ENCODE peak calls at places on chromosomes 4 and X, in five cellular contexts. W is stomach, D is sigmoid colon, Z is spleen, I is Peyer's patch. R is an unnamed sample.

GRCh38 chr4:71553605-71554004 is 214.8 kb downstream of the SLC4A4 start:
- DNase-seq in W (no peak), I (no peak), D (no peak), Z (no peak), R (no peak)

GRCh38 chr4:30538794-30539193 is 181.4 kb upstream of the PCDH7 start:
- DNase-seq in D (no peak), Z (no peak), I (no peak), W (no peak), R (no peak)

GRCh38 chrX:27057883-27058282 is 405.3 kb downstream of the PPP4R3C start:
- DNase-seq in D (no peak), I (no peak), W (no peak), Z (no peak), R (no peak)

GRCh38 chrX:154372612-154373022 is 1.8 kb downstream of the FLNA start:
- DNase-seq in I (no peak), Z (no peak), D (no peak), W (no peak), R (no peak)

GRCh38 chr4:171042989-171043524 is 770.1 kb upstream of the GALNTL6 start:
- DNase-seq in Z (peak; percentile 63), W (no peak), I (no peak), D (peak; percentile 59), R (no peak)

GRCh38 chrX:44025611-44026010 is 52.4 kb upstream of the NDP start:
- DNase-seq in D (no peak), W (no peak), Z (no peak), I (no peak), R (no peak)

GRCh38 chrX:112968351-112969133 is 127.9 kb upstream of the AMOT start:
- DNase-seq in D (no peak), I (no peak), W (no peak), Z (no peak), R (no peak)

GRCh38 chr4:163681208-163681821 is 186.8 kb downstream of the TMA16 start:
- DNase-seq in D (no peak), W (no peak), I (peak; percentile 24), Z (no peak), R (no peak)

GRCh38 chr4:88033309-88033708 is 25.9 kb downstream of the PKD2 start:
- DNase-seq in I (no peak), D (no peak), Z (no peak), W (peak; percentile 31), R (peak; percentile 68)

GRCh38 chr4:184513802-184514120 is 39.4 kb upstream of the IRF2 start:
- DNase-seq in W (no peak), I (no peak), Z (no peak), D (no peak), R (no peak)

GRCh38 chr4:151865327-151865726 is 104.5 kb upstream of the GATB start:
- DNase-seq in I (peak; percentile 17), Z (peak; percentile 82), D (peak; percentile 80), W (peak; percentile 39), R (peak; percentile 28)

GRCh38 chr4:141016117-141016798 is 117.0 kb downstream of the RNF150 start:
- DNase-seq in Z (no peak), W (no peak), D (no peak), I (no peak), R (no peak)

DNA sequence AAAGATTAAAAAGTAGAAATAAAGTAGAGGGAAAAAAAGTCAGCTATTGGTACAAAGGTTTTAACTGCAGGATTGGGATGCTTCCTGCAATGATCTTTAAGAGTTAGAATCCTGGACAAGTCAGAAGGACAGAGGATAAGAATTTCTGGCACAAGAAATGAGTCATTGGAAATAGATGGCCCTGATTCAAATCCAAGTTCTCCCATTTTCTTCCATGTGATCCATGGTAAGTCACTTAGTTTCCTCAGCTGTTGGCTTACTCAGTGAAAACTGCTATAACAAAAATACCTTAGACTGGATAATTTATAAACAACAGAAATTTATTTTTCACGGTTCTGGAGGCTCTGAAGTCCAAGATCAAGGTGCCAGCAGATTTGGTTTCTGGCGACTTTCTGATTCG is 13.3 kb upstream of the TBC1D19 start:
- DNase-seq in W (no peak), D (no peak), Z (no peak), I (no peak), R (no peak)
- H3K4me1 ChIP-seq in W (no peaks in the 10 kb centered on the region), D (no peaks in the 10 kb centered on the region), Z (no peaks in the 10 kb centered on the region), I (no peaks in the 10 kb centered on the region), R (no peaks in the 10 kb centered on the region)

DNA sequence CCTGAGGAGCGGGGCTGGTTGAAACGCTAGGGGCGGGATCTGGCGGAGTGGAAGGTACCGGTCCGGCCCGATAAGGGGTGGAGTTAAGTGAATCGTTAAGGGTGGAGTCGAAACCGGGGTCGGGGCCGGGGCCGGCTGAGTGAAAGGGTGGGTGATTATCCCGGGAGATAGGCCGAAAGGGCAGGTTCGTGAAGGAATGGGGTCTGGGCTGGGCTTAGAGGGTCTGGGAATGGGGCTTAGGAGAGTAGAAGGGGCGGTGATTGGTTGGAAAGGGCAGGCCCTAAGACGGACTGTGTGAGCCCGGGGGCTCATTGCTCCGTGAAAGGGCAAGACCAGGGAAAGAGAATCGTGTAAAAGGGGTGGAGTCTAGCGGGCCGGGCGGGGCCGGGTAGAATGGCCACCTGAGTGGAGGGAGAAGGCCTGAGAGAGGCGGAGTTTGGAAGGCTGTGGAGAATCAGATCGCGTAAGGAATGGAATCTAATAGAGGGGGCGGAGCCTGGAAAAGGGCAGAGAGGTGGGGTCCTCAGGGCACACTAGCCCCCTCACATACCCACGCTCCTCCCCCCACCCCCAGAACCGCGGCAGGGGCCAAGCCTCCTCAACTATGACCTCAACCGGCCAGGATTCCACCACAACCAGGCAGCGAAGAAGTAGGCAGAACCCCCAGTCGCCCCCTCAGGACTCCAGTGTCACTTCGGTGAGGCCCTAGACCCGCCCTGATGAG is 384 bp downstream of the HDAC6 start:
- DNase-seq in D (peak; percentile 94), I (peak; percentile 80), Z (peak; percentile 92), W (peak; percentile 86), R (peak; percentile 85)
- TF ChIP-seq POLR2A in D (peak; percentile 52), I (peak; percentile 73), Z (peak; percentile 62), W (peak; percentile 82), R (peak; percentile 42)

GRCh38 chrX:150450519-150451177 is 87.5 kb downstream of the MAMLD1 start:
- DNase-seq in I (no peak), W (no peak), Z (no peak), D (no peak), R (no peak)
- H3K4me1 ChIP-seq in I (no peaks in the 10 kb centered on the region), W (peaks cover 6% of the 10 kb centered on the region), Z (no peaks in the 10 kb centered on the region), D (no peaks in the 10 kb centered on the region), R (no peaks in the 10 kb centered on the region)

DNA sequence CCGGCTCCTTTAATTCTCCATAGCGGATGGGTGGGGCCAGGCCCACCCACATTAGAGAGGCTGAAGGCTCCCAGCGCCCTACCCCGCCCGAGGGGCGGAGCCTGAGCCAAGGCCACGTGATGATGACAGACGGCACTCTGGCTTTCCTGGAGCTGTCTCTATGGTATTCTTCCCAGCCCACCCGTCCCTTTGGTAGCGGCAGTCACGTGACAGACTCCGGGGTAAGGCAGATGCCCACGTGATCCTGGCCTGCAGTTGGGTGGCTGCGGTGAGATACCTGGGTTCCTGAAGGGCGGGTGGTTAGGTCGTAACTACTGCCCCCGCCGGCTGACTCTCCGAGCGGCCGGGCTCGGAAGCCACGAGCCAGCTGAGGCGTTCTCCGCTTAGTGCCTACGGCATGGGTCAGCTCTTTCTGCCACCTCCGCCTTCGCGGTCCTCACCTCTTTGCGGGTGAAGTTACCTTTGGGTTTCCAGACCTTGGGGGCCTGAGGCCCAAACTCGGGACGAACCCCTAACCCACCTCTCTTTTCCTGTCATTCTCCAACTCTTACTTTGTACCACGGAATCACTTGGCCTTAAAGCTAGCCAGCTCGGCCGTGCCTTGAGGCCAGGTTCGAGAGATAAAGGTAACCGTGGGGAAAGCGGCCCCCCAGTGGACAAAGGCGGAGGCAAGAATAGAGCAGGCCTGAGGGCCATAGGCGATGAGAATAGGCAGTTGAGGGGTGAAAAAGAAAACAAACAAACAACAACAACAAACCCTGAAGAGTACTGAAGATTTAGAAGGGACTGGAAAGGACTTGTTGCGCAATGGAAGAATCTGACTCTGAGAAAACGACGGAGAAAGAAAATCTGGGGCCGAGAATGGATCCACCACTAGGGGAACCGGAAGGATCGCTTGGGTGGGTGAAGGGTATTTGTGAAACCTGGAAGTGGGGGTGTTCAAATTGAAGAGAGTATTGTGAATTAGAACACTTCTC is at the start of gene RRAGB:
- DNase-seq in I (peak; percentile 95), W (peak; percentile 92), D (peak; percentile 97), Z (peak; percentile 97), R (peak; percentile 94)
- TF ChIP-seq POLR2A in I (peak; percentile 52), W (no peak), D (no peak), Z (no peak), R (peak; percentile 73)

GRCh38 chr4:2866891-2867290 is 23.2 kb downstream of the ADD1 start:
- DNase-seq in W (no peak), Z (no peak), D (no peak), I (no peak), R (no peak)
- H3K4me1 ChIP-seq in W (peaks cover 100% of the 10 kb centered on the region), Z (peaks cover 97% of the 10 kb centered on the region), D (peaks cover 80% of the 10 kb centered on the region), I (peaks cover 23% of the 10 kb centered on the region), R (peaks cover 85% of the 10 kb centered on the region)

DNA sequence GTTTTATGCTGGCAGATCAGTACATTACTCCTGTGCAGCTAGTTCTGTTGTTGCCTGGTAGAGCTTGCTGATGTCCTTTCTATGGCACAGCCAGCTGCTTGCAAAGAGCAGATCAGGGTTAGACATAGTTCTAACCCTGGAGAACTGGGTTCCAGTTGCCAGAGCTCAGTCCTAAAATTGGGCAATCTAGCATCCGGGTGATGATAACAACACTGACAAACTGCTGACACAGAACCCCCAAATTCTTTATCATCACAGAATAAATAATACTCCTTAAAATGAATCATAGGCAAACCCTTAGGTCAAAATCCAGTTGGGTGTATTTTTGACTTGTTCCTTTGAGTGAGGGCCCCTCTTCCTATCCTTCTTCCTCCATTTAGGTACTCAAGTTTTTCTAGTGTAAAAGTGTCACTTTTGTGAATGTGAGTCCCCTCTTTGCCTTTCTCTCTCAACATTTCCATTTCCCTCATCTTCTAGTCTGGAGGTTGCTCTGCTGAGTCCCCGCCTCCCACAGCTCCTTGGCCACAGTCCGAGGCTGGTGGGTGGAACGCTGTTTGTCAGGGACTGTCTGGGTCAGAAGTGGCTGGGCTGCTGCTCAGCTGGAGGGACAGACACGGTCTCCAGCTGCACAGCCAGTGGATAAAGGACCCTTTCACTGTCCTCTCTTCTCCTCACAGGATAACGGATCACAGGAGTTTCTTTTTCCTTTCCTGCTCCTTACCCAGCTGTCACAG is 93.6 kb upstream of the RASGEF1B start:
- DNase-seq in I (peak; percentile 38), D (peak; percentile 88), W (peak; percentile 81), Z (peak; percentile 83), R (peak; percentile 62)
- TF ChIP-seq POLR2A in I (peak; percentile 18), D (no peak), W (no peak), Z (peak; percentile 39), R (no peak)

DNA sequence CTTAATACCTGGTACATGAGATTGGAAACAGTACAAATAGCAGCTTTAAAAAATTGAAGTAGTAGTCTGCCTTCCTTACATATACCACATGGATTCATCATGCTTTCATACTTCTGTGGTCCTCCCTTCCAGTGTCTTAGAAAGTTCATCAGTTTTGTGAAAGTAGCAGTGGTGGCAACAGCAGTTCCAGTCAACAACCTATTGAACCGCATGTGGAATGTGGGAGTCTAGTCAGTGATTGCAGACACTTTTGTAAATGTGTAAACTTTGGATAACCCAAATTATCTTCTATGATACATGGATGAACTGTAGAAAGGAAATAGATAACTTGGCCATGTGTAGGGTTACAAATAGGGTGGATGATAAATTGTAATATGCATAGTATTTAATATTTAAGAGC is 34.1 kb downstream of the FNIP2 start:
- DNase-seq in Z (no peak), W (no peak), I (no peak), D (no peak), R (no peak)
- H3K4me1 ChIP-seq in Z (peaks cover 2% of the 10 kb centered on the region), W (peaks cover 68% of the 10 kb centered on the region), I (no peaks in the 10 kb centered on the region), D (peaks cover 20% of the 10 kb centered on the region), R (peaks cover 55% of the 10 kb centered on the region)

R was measured in body of pancreas.